ENCODE peak calls at places on chromosomes 16 and 17, in eight cellular contexts. One of them, this sample, is unnamed.

GRCh38 chr16:47905771-47906170 is 250.0 kb downstream of the ABCC12 start:
- DNase-seq in body of pancreas: no peak
- DNase-seq in AG04449: no peak
- DNase-seq in esophagus squamous epithelium: no peak
- DNase-seq in suprapubic skin: no peak
- DNase-seq in CD8-positive, alpha-beta memory T cell: no peak
- DNase-seq in psoas muscle: no peak
- DNase-seq in CD8-positive, alpha-beta T cell: no peak
- DNase-seq in this sample: no peak

GRCh38 chr16:69680358-69680757 is 46.0 kb downstream of the NQO1 start:
- DNase-seq in AG04449: no peak
- DNase-seq in suprapubic skin: no peak
- DNase-seq in CD8-positive, alpha-beta T cell: no peak
- DNase-seq in psoas muscle: no peak
- DNase-seq in esophagus squamous epithelium: no peak
- DNase-seq in body of pancreas: no peak
- DNase-seq in CD8-positive, alpha-beta memory T cell: no peak
- DNase-seq in this sample: no peak

GRCh38 chr17:45229681-45230409 is 8.2 kb downstream of the FMNL1 start:
- DNase-seq in AG04449: no peak
- DNase-seq in body of pancreas: no peak
- DNase-seq in suprapubic skin: no peak
- DNase-seq in CD8-positive, alpha-beta memory T cell: no peak
- DNase-seq in esophagus squamous epithelium: no peak
- DNase-seq in psoas muscle: peak; percentile 45
- DNase-seq in CD8-positive, alpha-beta T cell: no peak
- DNase-seq in this sample: no peak

GRCh38 chr16:61820398-61820797 is 215.8 kb downstream of the CDH8 start:
- DNase-seq in CD8-positive, alpha-beta memory T cell: no peak
- DNase-seq in psoas muscle: no peak
- DNase-seq in suprapubic skin: no peak
- DNase-seq in esophagus squamous epithelium: no peak
- DNase-seq in body of pancreas: no peak
- DNase-seq in CD8-positive, alpha-beta T cell: no peak
- DNase-seq in AG04449: no peak
- DNase-seq in this sample: peak; percentile 2

GRCh38 chr16:67967956-67968439 is 439 bp downstream of the SLC12A4 start:
- DNase-seq in CD8-positive, alpha-beta memory T cell: peak; percentile 34
- DNase-seq in suprapubic skin: peak; percentile 71
- DNase-seq in psoas muscle: peak; percentile 60
- DNase-seq in AG04449: no peak
- DNase-seq in CD8-positive, alpha-beta T cell: peak; percentile 25
- DNase-seq in esophagus squamous epithelium: no peak
- DNase-seq in body of pancreas: peak; percentile 42
- DNase-seq in this sample: no peak

GRCh38 chr17:67526700-67527099 is 149.6 kb downstream of the PITPNC1 start:
- DNase-seq in AG04449: no peak
- DNase-seq in body of pancreas: no peak
- DNase-seq in psoas muscle: no peak
- DNase-seq in suprapubic skin: no peak
- DNase-seq in esophagus squamous epithelium: no peak
- DNase-seq in CD8-positive, alpha-beta memory T cell: no peak
- DNase-seq in CD8-positive, alpha-beta T cell: no peak
- DNase-seq in this sample: no peak

GRCh38 chr16:7055443-7055842 is 277.2 kb upstream of the RBFOX1 start:
- DNase-seq in AG04449: no peak
- DNase-seq in body of pancreas: no peak
- DNase-seq in psoas muscle: no peak
- DNase-seq in CD8-positive, alpha-beta memory T cell: no peak
- DNase-seq in suprapubic skin: no peak
- DNase-seq in esophagus squamous epithelium: no peak
- DNase-seq in CD8-positive, alpha-beta T cell: no peak
- DNase-seq in this sample: no peak

GRCh38 chr17:13030459-13031305 is 12.9 kb upstream of the ELAC2 start:
- DNase-seq in psoas muscle: no peak
- DNase-seq in CD8-positive, alpha-beta T cell: peak; percentile 36
- DNase-seq in body of pancreas: peak; percentile 22
- DNase-seq in suprapubic skin: no peak
- DNase-seq in esophagus squamous epithelium: no peak
- DNase-seq in AG04449: no peak
- DNase-seq in CD8-positive, alpha-beta memory T cell: peak; percentile 28
- DNase-seq in this sample: no peak

GRCh38 chr17:4945176-4945943 is 3.0 kb downstream of the PFN1 start:
- DNase-seq in psoas muscle: peak; percentile 86
- DNase-seq in esophagus squamous epithelium: no peak
- DNase-seq in AG04449: peak; percentile 47
- DNase-seq in suprapubic skin: peak; percentile 91
- DNase-seq in body of pancreas: peak; percentile 81
- DNase-seq in CD8-positive, alpha-beta T cell: peak; percentile 84
- DNase-seq in CD8-positive, alpha-beta memory T cell: peak; percentile 70
- DNase-seq in this sample: peak; percentile 66

GRCh38 chr16:67653131-67654068 is 6.7 kb downstream of the ACD start:
- DNase-seq in body of pancreas: no peak
- DNase-seq in CD8-positive, alpha-beta T cell: no peak
- DNase-seq in esophagus squamous epithelium: no peak
- DNase-seq in AG04449: no peak
- DNase-seq in CD8-positive, alpha-beta memory T cell: no peak
- DNase-seq in suprapubic skin: peak; percentile 66
- DNase-seq in psoas muscle: no peak
- DNase-seq in this sample: no peak

GRCh38 chr17:44533533-44534246 is 23.6 kb upstream of the FZD2 start:
- DNase-seq in AG04449: no peak
- DNase-seq in suprapubic skin: peak; percentile 86
- DNase-seq in esophagus squamous epithelium: no peak
- DNase-seq in body of pancreas: peak; percentile 87
- DNase-seq in CD8-positive, alpha-beta memory T cell: peak; percentile 74
- DNase-seq in psoas muscle: peak; percentile 86
- DNase-seq in CD8-positive, alpha-beta T cell: peak; percentile 88
- DNase-seq in this sample: no peak

GRCh38 chr17:31494259-31495048 is 103.0 kb downstream of the RAB11FIP4 start:
- DNase-seq in CD8-positive, alpha-beta T cell: peak; percentile 70
- DNase-seq in esophagus squamous epithelium: no peak
- DNase-seq in body of pancreas: peak; percentile 58
- DNase-seq in AG04449: no peak
- DNase-seq in CD8-positive, alpha-beta memory T cell: peak; percentile 46
- DNase-seq in psoas muscle: no peak
- DNase-seq in suprapubic skin: no peak
- DNase-seq in this sample: no peak

GRCh38 chr17:9273334-9274118 is 252.2 kb downstream of the NTN1 start:
- DNase-seq in suprapubic skin: no peak
- DNase-seq in AG04449: no peak
- DNase-seq in CD8-positive, alpha-beta memory T cell: no peak
- DNase-seq in esophagus squamous epithelium: no peak
- DNase-seq in body of pancreas: peak; percentile 4
- DNase-seq in psoas muscle: peak; percentile 35
- DNase-seq in CD8-positive, alpha-beta T cell: no peak
- DNase-seq in this sample: peak; percentile 52

GRCh38 chr17:37813753-37814152 is 68.9 kb upstream of the HNF1B start:
- DNase-seq in CD8-positive, alpha-beta memory T cell: no peak
- DNase-seq in AG04449: peak; percentile 98
- DNase-seq in body of pancreas: no peak
- DNase-seq in esophagus squamous epithelium: no peak
- DNase-seq in CD8-positive, alpha-beta T cell: no peak
- DNase-seq in psoas muscle: no peak
- DNase-seq in suprapubic skin: no peak
- DNase-seq in this sample: peak; percentile 75

GRCh38 chr17:74736423-74737298 is at the start of gene RAB37:
- DNase-seq in AG04449: no peak
- DNase-seq in CD8-positive, alpha-beta memory T cell: peak; percentile 39
- DNase-seq in CD8-positive, alpha-beta T cell: peak; percentile 53
- DNase-seq in suprapubic skin: no peak
- DNase-seq in esophagus squamous epithelium: no peak
- DNase-seq in body of pancreas: peak; percentile 76
- DNase-seq in psoas muscle: peak; percentile 48
- DNase-seq in this sample: no peak

GRCh38 chr16:70381604-70382342 is 35.1 kb downstream of the DDX19A start:
- DNase-seq in AG04449: no peak
- DNase-seq in body of pancreas: no peak
- DNase-seq in CD8-positive, alpha-beta memory T cell: no peak
- DNase-seq in suprapubic skin: no peak
- DNase-seq in esophagus squamous epithelium: no peak
- DNase-seq in CD8-positive, alpha-beta T cell: no peak
- DNase-seq in psoas muscle: no peak
- DNase-seq in this sample: no peak

GRCh38 chr16:57825298-57826039 is 23.2 kb upstream of the KIFC3 start:
- DNase-seq in esophagus squamous epithelium: no peak
- DNase-seq in CD8-positive, alpha-beta T cell: no peak
- DNase-seq in CD8-positive, alpha-beta memory T cell: no peak
- DNase-seq in AG04449: no peak
- DNase-seq in psoas muscle: no peak
- DNase-seq in suprapubic skin: no peak
- DNase-seq in body of pancreas: no peak
- DNase-seq in this sample: no peak
- H3K4me3 ChIP-seq in esophagus squamous epithelium: no peak overlapping the region
- H3K4me3 ChIP-seq in CD8-positive, alpha-beta T cell: no peak overlapping the region
- H3K4me3 ChIP-seq in CD8-positive, alpha-beta memory T cell: no peak overlapping the region
- H3K4me3 ChIP-seq in AG04449: no peak overlapping the region
- H3K4me3 ChIP-seq in psoas muscle: no peak overlapping the region
- H3K4me3 ChIP-seq in suprapubic skin: no peak overlapping the region
- H3K4me3 ChIP-seq in body of pancreas: no peak overlapping the region
- H3K4me3 ChIP-seq in this sample: no peak overlapping the region

DNA sequence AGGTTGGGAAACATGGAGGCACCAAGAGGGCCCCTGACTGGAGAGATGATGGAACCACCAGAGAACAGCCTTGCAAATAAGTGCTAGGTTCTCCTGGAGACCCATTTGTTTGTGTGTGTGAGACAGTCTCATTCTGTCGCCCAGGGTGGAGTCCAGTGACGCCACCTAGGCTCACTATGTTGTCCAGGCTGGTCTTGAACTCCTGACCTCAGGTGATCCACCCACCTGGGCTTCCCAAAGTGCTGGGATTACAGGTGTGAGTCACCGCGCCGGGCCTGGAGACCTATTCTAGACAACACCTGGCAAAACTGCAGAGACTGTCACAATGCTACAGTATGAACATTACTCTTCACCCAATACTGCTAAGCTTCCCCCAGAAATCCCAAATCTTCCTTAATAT is 1.5 kb downstream of the NPLOC4 start:
- DNase-seq in suprapubic skin: no peak
- DNase-seq in esophagus squamous epithelium: no peak
- DNase-seq in CD8-positive, alpha-beta memory T cell: no peak
- DNase-seq in CD8-positive, alpha-beta T cell: no peak
- DNase-seq in psoas muscle: no peak
- DNase-seq in body of pancreas: no peak
- DNase-seq in AG04449: no peak
- DNase-seq in this sample: no peak
- H3K4me3 ChIP-seq in suprapubic skin: peak overlapping the region; percentile 98
- H3K4me3 ChIP-seq in esophagus squamous epithelium: peak overlapping the region; percentile 98
- H3K4me3 ChIP-seq in CD8-positive, alpha-beta memory T cell: no peak overlapping the region
- H3K4me3 ChIP-seq in CD8-positive, alpha-beta T cell: no peak overlapping the region
- H3K4me3 ChIP-seq in psoas muscle: peak overlapping the region; percentile 94
- H3K4me3 ChIP-seq in body of pancreas: no peak overlapping the region
- H3K4me3 ChIP-seq in AG04449: peak overlapping the region; percentile 79
- H3K4me3 ChIP-seq in this sample: no peak overlapping the region

GRCh38 chr16:378821-379182 is 3.0 kb downstream of the PGAP6 start:
- DNase-seq in AG04449: no peak
- DNase-seq in esophagus squamous epithelium: no peak
- DNase-seq in CD8-positive, alpha-beta memory T cell: no peak
- DNase-seq in suprapubic skin: peak; percentile 66
- DNase-seq in body of pancreas: no peak
- DNase-seq in psoas muscle: no peak
- DNase-seq in CD8-positive, alpha-beta T cell: no peak
- DNase-seq in this sample: no peak

GRCh38 chr16:379961-380836 is 1.6 kb downstream of the PGAP6 start:
- DNase-seq in CD8-positive, alpha-beta memory T cell: no peak
- DNase-seq in body of pancreas: no peak
- DNase-seq in suprapubic skin: peak; percentile 59
- DNase-seq in esophagus squamous epithelium: no peak
- DNase-seq in CD8-positive, alpha-beta T cell: peak; percentile 45
- DNase-seq in psoas muscle: no peak
- DNase-seq in AG04449: no peak
- DNase-seq in this sample: no peak

GRCh38 chr16:377419-377951 is 4.3 kb downstream of the PGAP6 start:
- DNase-seq in CD8-positive, alpha-beta T cell: no peak
- DNase-seq in CD8-positive, alpha-beta memory T cell: no peak
- DNase-seq in esophagus squamous epithelium: no peak
- DNase-seq in AG04449: no peak
- DNase-seq in body of pancreas: no peak
- DNase-seq in psoas muscle: no peak
- DNase-seq in suprapubic skin: no peak
- DNase-seq in this sample: no peak

GRCh38 chr16:380837-381787 is 666 bp downstream of the PGAP6 start:
- DNase-seq in CD8-positive, alpha-beta memory T cell: no peak
- DNase-seq in AG04449: no peak
- DNase-seq in body of pancreas: peak; percentile 43
- DNase-seq in suprapubic skin: peak; percentile 71
- DNase-seq in esophagus squamous epithelium: no peak
- DNase-seq in CD8-positive, alpha-beta T cell: no peak
- DNase-seq in psoas muscle: peak; percentile 52
- DNase-seq in this sample: no peak

DNA sequence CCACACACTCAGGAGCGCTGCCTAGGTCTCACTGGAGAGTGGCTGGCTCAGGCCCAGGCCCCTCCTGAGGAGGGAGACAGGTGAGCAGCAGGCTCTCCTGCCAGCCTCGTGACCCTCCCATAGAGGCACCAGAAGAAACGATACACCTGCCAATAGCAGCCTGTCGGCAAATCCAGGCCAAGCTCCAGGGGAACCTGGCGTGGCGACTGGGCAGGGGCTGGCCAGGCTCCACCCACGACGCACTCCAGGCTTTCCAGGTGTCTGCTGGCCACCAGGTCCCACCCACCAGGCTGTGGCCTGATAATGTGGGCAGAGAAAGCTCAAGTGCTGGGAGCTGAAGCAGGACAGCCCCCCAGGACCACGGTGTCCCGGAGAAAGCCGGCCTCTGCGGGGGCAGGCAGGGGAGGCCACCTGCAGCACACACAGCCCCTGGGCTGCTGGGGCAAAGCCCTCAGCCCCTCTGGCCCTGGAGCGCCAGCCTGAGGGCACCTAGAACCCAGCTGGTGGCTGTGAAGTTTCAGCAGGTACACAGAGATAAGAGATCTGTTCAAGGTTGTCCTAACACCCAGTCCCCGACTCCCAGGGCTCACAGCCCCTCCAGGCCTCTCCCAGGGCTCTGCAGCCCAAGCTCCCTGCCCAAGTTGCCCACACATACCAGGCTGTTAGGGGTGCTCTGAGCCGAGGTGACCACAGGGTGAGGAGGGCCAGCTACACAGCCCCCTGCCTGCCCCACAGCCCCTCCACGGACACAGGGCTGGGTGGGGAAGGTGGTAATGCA is 2.4 kb downstream of the PGAP6 start:
- DNase-seq in psoas muscle: no peak
- DNase-seq in suprapubic skin: no peak
- DNase-seq in CD8-positive, alpha-beta T cell: no peak
- DNase-seq in CD8-positive, alpha-beta memory T cell: no peak
- DNase-seq in AG04449: no peak
- DNase-seq in body of pancreas: peak; percentile 97
- DNase-seq in esophagus squamous epithelium: no peak
- DNase-seq in this sample: no peak
- H3K4me3 ChIP-seq in psoas muscle: no peak overlapping the region
- H3K4me3 ChIP-seq in suprapubic skin: no peak overlapping the region
- H3K4me3 ChIP-seq in CD8-positive, alpha-beta T cell: peak overlapping the region; percentile 57
- H3K4me3 ChIP-seq in CD8-positive, alpha-beta memory T cell: peak overlapping the region; percentile 55
- H3K4me3 ChIP-seq in AG04449: no peak overlapping the region
- H3K4me3 ChIP-seq in body of pancreas: peak overlapping the region; percentile 92
- H3K4me3 ChIP-seq in esophagus squamous epithelium: peak overlapping the region; percentile 21
- H3K4me3 ChIP-seq in this sample: no peak overlapping the region

DNA sequence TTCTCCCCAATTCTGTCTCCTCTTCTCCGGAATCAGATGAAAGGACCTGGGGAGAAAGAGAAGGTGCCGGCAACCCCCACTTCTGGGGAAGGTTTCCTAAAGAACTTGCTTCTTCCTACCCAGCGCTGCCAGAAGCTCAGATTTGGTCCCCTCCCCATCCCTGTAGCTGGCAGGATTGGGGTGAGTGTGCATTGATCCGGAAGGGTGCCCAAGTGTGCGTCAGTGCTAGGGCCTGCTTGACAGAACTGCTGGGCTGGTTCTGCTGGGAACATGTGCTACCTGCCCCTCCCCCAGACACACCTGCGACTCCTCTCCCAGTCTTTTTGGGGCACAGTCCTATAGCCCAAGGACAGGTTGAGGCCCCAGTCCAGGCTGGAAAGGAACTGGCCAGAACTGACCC is 3.3 kb downstream of the ARL4D start:
- DNase-seq in CD8-positive, alpha-beta memory T cell: no peak
- DNase-seq in CD8-positive, alpha-beta T cell: no peak
- DNase-seq in psoas muscle: no peak
- DNase-seq in AG04449: no peak
- DNase-seq in suprapubic skin: no peak
- DNase-seq in esophagus squamous epithelium: no peak
- DNase-seq in body of pancreas: no peak
- DNase-seq in this sample: no peak
- H3K4me3 ChIP-seq in CD8-positive, alpha-beta memory T cell: no peak overlapping the region
- H3K4me3 ChIP-seq in CD8-positive, alpha-beta T cell: no peak overlapping the region
- H3K4me3 ChIP-seq in psoas muscle: no peak overlapping the region
- H3K4me3 ChIP-seq in AG04449: no peak overlapping the region
- H3K4me3 ChIP-seq in suprapubic skin: peak overlapping the region; percentile 81
- H3K4me3 ChIP-seq in esophagus squamous epithelium: peak overlapping the region; percentile 99
- H3K4me3 ChIP-seq in body of pancreas: no peak overlapping the region
- H3K4me3 ChIP-seq in this sample: no peak overlapping the region